ENCODE peak calls at places on chromosomes 1 and 21, in five cellular contexts. D is Karpas-422, Z is PC-9, G is neural progenitor cell, Y is SK-N-SH. N is an unnamed sample.

GRCh38 chr1:150256549-150257341 is 829 bp upstream of the CA14 start:
- DNase-seq in D (no peak), Z (no peak), G (peak; percentile 84), Y (no peak), N (no peak)

GRCh38 chr1:79741720-79742421 is 735.3 kb upstream of the ADGRL4 start:
- DNase-seq in D (no peak), Z (no peak), G (no peak), Y (no peak), N (peak; percentile 5)

GRCh38 chr1:87435484-87435883 is 106.8 kb downstream of the LMO4 start:
- DNase-seq in D (no peak), Z (peak; percentile 21), G (no peak), Y (no peak), N (no peak)

GRCh38 chr1:8152731-8153702 is 126.9 kb upstream of the ERRFI1 start:
- DNase-seq in D (no peak), Z (no peak), G (no peak), Y (no peak), N (no peak)

GRCh38 chr21:33219961-33220360 is 9.8 kb upstream of the IFNAR2 start:
- DNase-seq in D (no peak), Z (no peak), G (no peak), Y (no peak), N (no peak)

GRCh38 chr1:183002797-183003594 is 20.2 kb upstream of the LAMC1 start:
- DNase-seq in D (no peak), Z (no peak), G (no peak), Y (no peak), N (no peak)

GRCh38 chr1:248886237-248886895 is 19.7 kb upstream of the PGBD2 start:
- DNase-seq in D (no peak), Z (no peak), G (peak; percentile 61), Y (no peak), N (no peak)

GRCh38 chr1:172530000-172530399 is 3.0 kb upstream of the SUCO start:
- DNase-seq in D (no peak), Z (peak; percentile 26), G (no peak), Y (no peak), N (no peak)

GRCh38 chr1:232142403-232143314 is 487.3 kb downstream of the SIPA1L2 start:
- DNase-seq in D (no peak), Z (no peak), G (no peak), Y (peak; percentile 6), N (no peak)

GRCh38 chr1:163106364-163106987 is 37.3 kb downstream of the RGS4 start:
- DNase-seq in D (no peak), Z (no peak), G (no peak), Y (no peak), N (no peak)

DNA sequence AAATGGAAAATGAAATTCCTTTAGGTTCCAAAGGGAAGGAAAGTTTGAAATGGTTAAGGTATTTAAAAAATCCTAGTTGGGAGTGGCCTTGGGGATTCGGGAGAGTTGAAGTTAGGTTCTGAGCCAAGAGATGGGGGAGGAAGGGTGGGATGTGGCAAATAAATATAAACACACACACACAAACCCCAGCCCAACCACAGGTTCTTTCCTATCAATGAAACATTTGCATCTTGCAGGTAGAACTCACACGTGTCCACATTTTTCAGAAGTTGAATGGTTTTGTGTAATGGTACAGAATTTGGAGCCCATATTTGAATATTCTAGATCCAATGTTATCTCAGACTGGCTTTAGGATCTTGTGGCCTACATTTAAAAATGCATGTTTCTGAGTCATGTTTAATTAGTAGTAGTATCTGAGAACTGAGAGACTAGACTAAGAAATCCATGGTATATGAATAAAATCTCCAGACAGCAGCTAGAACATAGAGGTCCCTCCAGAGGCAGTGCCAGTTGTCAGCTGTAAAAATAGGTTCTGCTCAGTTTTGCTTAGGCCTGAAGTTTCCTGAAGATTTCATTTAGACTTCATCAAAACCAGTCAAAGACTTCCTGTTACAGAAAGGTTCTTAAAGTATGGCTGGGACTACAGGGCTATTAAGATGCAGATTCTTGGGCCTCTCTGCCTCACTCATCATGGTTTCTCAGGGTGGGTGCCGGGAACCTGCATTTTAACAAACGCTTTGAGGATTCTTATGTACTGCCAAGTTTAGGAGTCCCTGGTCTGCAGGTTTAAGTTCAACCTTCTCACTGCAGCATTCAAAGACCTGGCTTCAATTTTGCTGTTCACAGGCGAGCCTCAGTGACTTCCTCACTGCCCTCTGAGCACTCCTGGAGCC is 21.3 kb downstream of the RUNX1 start:
- DNase-seq in D (no peak), Z (no peak), G (no peak), Y (no peak), N (peak; percentile 34)
- H3K79me2 ChIP-seq in D (peaks cover 62% of the 10 kb centered on the region), Z (peaks cover 94% of the 10 kb centered on the region), G (no peaks in the 10 kb centered on the region), Y (no peaks in the 10 kb centered on the region), N (peaks cover 88% of the 10 kb centered on the region)

DNA sequence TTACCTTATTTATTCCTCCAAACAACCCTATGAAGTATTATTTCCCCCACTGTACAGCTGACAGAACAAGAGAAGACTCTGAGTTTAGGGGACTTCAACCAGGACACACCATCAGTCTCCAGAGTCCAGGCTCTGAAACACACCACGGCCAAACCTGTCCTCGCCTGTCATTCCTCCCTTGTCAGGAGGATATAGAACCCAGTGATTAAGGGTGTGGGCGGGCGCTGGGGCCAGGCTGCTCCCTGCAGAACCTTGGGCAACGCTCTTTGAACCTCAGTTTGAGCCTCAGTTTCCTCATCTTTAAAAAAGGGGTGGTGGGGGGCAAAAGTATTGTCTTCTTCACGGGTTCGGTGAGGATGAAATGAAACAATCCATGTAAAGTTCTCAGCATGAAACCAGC is 9.4 kb upstream of the CEP85 start:
- DNase-seq in D (no peak), Z (no peak), G (no peak), Y (no peak), N (no peak)
- H2AFZ ChIP-seq in D (no peak overlapping the region), Z (no peak overlapping the region), G (no peak overlapping the region), Y (no peak overlapping the region), N (no peak overlapping the region)

DNA sequence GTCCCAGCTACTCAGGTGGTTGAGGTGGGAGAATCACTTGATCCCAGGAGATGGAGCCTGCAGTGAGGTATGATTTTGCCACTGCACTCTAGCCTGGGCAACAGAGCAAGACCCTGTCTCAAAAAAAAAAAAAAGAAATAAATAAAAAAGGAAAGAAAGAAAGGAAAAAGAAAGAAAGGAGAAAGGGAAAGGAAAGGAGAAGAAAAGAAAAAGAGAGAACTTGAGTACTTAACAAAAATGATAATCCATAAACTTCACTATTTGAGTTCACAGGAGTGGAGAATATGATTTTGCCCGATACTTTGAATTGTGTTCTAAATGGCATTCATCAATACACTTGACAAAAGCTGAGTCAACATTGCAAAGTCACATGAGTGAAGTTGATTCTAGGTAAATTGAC is 23.8 kb upstream of the ZNF281 start:
- DNase-seq in D (no peak), Z (no peak), G (no peak), Y (no peak), N (no peak)
- H3K9me3 ChIP-seq in D (no peaks in the 10 kb centered on the region), Z (no peaks in the 10 kb centered on the region), G (no peaks in the 10 kb centered on the region), Y (no peaks in the 10 kb centered on the region), N (no peaks in the 10 kb centered on the region)

GRCh38 chr1:67713071-67713806 is 28.2 kb downstream of the GADD45A start:
- DNase-seq in D (no peak), Z (peak; percentile 70), G (no peak), Y (peak; percentile 85), N (peak; percentile 63)
- H3K79me2 ChIP-seq in D (no peaks in the 10 kb centered on the region), Z (peaks cover 4% of the 10 kb centered on the region), G (no peaks in the 10 kb centered on the region), Y (peaks cover 53% of the 10 kb centered on the region), N (no peaks in the 10 kb centered on the region)

DNA sequence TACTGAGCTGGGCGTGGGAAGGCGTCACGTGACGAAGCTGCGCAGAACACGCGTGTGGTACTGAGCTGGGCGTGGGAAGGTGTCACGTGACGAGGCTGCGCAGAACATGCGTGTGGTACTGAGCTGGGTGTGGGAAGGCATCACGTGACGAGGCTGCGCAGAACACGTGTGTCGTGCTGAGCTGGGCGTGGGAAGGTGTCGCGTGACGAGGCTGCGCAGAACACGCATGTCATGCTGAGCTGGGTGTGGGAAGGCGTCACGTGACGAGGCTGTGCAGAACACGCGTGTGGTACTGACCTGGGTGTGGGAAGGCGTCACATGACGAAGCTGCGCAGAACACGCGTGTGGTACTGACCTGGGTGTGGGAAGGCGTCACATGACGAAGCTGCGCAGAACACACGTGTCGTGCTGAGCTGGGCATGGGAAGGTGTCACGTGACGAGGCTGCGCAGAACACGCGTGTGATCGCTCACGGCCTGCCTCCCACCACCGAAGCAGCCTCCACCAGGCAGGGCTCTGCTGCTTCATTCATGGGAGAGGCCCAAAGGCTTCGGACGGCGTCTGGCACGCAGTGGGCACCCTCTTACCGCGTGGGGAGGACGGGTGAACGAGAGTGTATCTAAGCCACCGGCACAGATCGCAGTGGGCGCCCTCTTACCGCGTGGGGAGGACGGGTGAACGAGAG is 24.0 kb downstream of the CFAP74 start:
- DNase-seq in D (peak; percentile 10), Z (no peak), G (no peak), Y (no peak), N (no peak)
- H2AFZ ChIP-seq in D (no peak overlapping the region), Z (no peak overlapping the region), G (no peak overlapping the region), Y (no peak overlapping the region), N (no peak overlapping the region)

GRCh38 chr1:2808831-2809605 is 7.5 kb upstream of the TTC34 start:
- DNase-seq in D (no peak), Z (no peak), G (no peak), Y (no peak), N (no peak)
- H3K9me3 ChIP-seq in D (no peaks in the 10 kb centered on the region), Z (no peaks in the 10 kb centered on the region), G (no peaks in the 10 kb centered on the region), Y (no peaks in the 10 kb centered on the region), N (no peaks in the 10 kb centered on the region)